ENCODE peak calls at places on chromosome 1, in ten cellular contexts. C is suprapubic skin, G is AG20443, T is EH, Z is ACHN, A is pancreas, W is mucosa of gallbladder, V is heart left ventricle, E is retina, P is lower lobe of right lung. J is an unnamed sample.

GRCh38 chr1:163171826-163172225 is 30.9 kb downstream of the RGS5 start:
- DNase-seq in C (no peak), Z (peak), G (no peak), P (no peak), A (no peak), T (peak), W (no peak), V (no peak), E (no peak), J (peak)

GRCh38 chr1:213821175-213821942 is 166.4 kb upstream of the PROX1 start:
- DNase-seq in C (no peak), V (no peak), T (no peak), A (no peak), W (no peak), Z (no peak), P (no peak), E (no peak), G (no peak), J (peak)

GRCh38 chr1:11479375-11479979 is 522 bp downstream of the DISP3 start:
- DNase-seq in W (no peak), A (no peak), E (no peak), G (no peak), Z (no peak), V (no peak), T (no peak), P (no peak), C (no peak), J (no peak)

GRCh38 chr1:12121212-12122000 is 45.4 kb upstream of the TNFRSF1B start:
- DNase-seq in T (peak), A (no peak), E (no peak), G (peak), P (no peak), C (no peak), W (peak), V (no peak), Z (no peak), J (no peak)

GRCh38 chr1:50369830-50370229 is 53.4 kb downstream of the DMRTA2 start:
- DNase-seq in A (no peak), P (no peak), C (no peak), G (no peak), V (no peak), W (no peak), T (no peak), E (no peak), Z (no peak), J (no peak)

GRCh38 chr1:43438576-43439120 is 15.1 kb downstream of the HYI start:
- DNase-seq in C (no peak), A (peak), V (no peak), Z (no peak), G (no peak), P (no peak), T (no peak), E (no peak), W (no peak), J (no peak)

GRCh38 chr1:25875154-25875855 is at the start of gene PAQR7:
- DNase-seq in C (peak), V (peak), G (peak), T (peak), Z (peak), W (peak), A (peak), P (peak), E (peak), J (peak)

GRCh38 chr1:162756523-162756922 is 34.0 kb upstream of the HSD17B7 start:
- DNase-seq in V (no peak), P (no peak), C (no peak), W (no peak), A (no peak), Z (no peak), G (peak), E (no peak), T (peak), J (no peak)

GRCh38 chr1:78355646-78356045 is 135.1 kb upstream of the PTGFR start:
- DNase-seq in Z (no peak), E (no peak), A (no peak), P (no peak), T (peak), V (no peak), G (peak), W (no peak), C (no peak), J (no peak)

GRCh38 chr1:187051618-187052232 is 223.0 kb downstream of the PLA2G4A start:
- DNase-seq in W (no peak), G (peak), V (no peak), P (no peak), E (peak), T (peak), A (no peak), Z (peak), C (no peak), J (peak)

GRCh38 chr1:154263465-154264332 is 8.7 kb upstream of the HAX1 start:
- DNase-seq in W (no peak), C (no peak), A (no peak), T (peak), V (no peak), G (no peak), P (no peak), E (no peak), Z (no peak), J (no peak)

GRCh38 chr1:224333939-224334701 is 4.1 kb upstream of the NVL start:
- DNase-seq in A (no peak), T (peak), V (no peak), C (no peak), E (no peak), Z (no peak), P (no peak), W (no peak), G (peak), J (no peak)

GRCh38 chr1:224632921-224633321 is 16.8 kb downstream of the CNIH3 start:
- DNase-seq in P (no peak), C (no peak), V (no peak), Z (peak), W (no peak), G (no peak), T (peak), E (no peak), A (no peak), J (peak)

GRCh38 chr1:119139857-119140176 is 636 bp downstream of the WARS2 start:
- DNase-seq in T (no peak), Z (no peak), W (no peak), G (no peak), P (no peak), C (no peak), V (peak), E (no peak), A (peak), J (no peak)

GRCh38 chr1:161905269-161905884 is 118.3 kb downstream of the OLFML2B start:
- DNase-seq in V (no peak), A (no peak), P (no peak), E (no peak), G (peak), Z (peak), T (no peak), W (no peak), C (no peak), J (peak)

GRCh38 chr1:246632584-246633168 is 66.4 kb downstream of the CNST start:
- DNase-seq in E (no peak), P (no peak), G (peak), A (no peak), T (peak), Z (peak), V (no peak), C (no peak), W (no peak), J (peak)